ENCODE peak calls at places on chromosomes 4 and X, in six cellular contexts. One of them, this sample, is unnamed.

GRCh38 chrX:46200423-46200822 is 344.8 kb downstream of the ZNF674 start:
- DNase-seq in tibial artery: no peak
- DNase-seq in AG04449: no peak
- DNase-seq in dorsolateral prefrontal cortex: no peak
- DNase-seq in endodermal cell: no peak
- DNase-seq in neural crest cell: no peak
- DNase-seq in this sample: no peak

GRCh38 chr4:164536829-164537228 is 217.1 kb upstream of the SMIM31 start:
- DNase-seq in dorsolateral prefrontal cortex: no peak
- DNase-seq in neural crest cell: no peak
- DNase-seq in endodermal cell: no peak
- DNase-seq in AG04449: no peak
- DNase-seq in tibial artery: peak
- DNase-seq in this sample: no peak

GRCh38 chrX:70030242-70030823 is 19.4 kb downstream of the AWAT2 start:
- DNase-seq in AG04449: no peak
- DNase-seq in dorsolateral prefrontal cortex: peak
- DNase-seq in tibial artery: no peak
- DNase-seq in endodermal cell: peak
- DNase-seq in neural crest cell: peak
- DNase-seq in this sample: peak

GRCh38 chrX:143580266-143580665 is 55.6 kb downstream of the SLITRK4 start:
- DNase-seq in tibial artery: no peak
- DNase-seq in neural crest cell: no peak
- DNase-seq in dorsolateral prefrontal cortex: no peak
- DNase-seq in AG04449: no peak
- DNase-seq in endodermal cell: no peak
- DNase-seq in this sample: peak

GRCh38 chr4:80538276-80538926 is 202.9 kb downstream of the CFAP299 start:
- DNase-seq in dorsolateral prefrontal cortex: no peak
- DNase-seq in tibial artery: no peak
- DNase-seq in endodermal cell: no peak
- DNase-seq in neural crest cell: no peak
- DNase-seq in AG04449: no peak
- DNase-seq in this sample: no peak

GRCh38 chrX:30570505-30570904 is 7.1 kb downstream of the TASL start:
- DNase-seq in dorsolateral prefrontal cortex: no peak
- DNase-seq in tibial artery: no peak
- DNase-seq in endodermal cell: no peak
- DNase-seq in AG04449: no peak
- DNase-seq in neural crest cell: no peak
- DNase-seq in this sample: no peak

GRCh38 chr4:174713821-174714220 is 115.2 kb downstream of the GLRA3 start:
- DNase-seq in neural crest cell: no peak
- DNase-seq in tibial artery: no peak
- DNase-seq in AG04449: no peak
- DNase-seq in dorsolateral prefrontal cortex: no peak
- DNase-seq in endodermal cell: no peak
- DNase-seq in this sample: no peak

GRCh38 chr4:82753238-82753637 is 45.4 kb downstream of the SCD5 start:
- DNase-seq in neural crest cell: no peak
- DNase-seq in endodermal cell: peak
- DNase-seq in tibial artery: no peak
- DNase-seq in dorsolateral prefrontal cortex: no peak
- DNase-seq in AG04449: no peak
- DNase-seq in this sample: no peak

GRCh38 chrX:39889704-39890103 is 208.1 kb downstream of the BCOR start:
- DNase-seq in AG04449: no peak
- DNase-seq in tibial artery: no peak
- DNase-seq in endodermal cell: no peak
- DNase-seq in dorsolateral prefrontal cortex: no peak
- DNase-seq in neural crest cell: no peak
- DNase-seq in this sample: no peak

GRCh38 chrX:7062912-7063311 is 84.6 kb upstream of the STS start:
- DNase-seq in dorsolateral prefrontal cortex: no peak
- DNase-seq in AG04449: no peak
- DNase-seq in tibial artery: no peak
- DNase-seq in endodermal cell: no peak
- DNase-seq in neural crest cell: no peak
- DNase-seq in this sample: no peak

GRCh38 chr4:99734583-99735322 is 77.1 kb upstream of the C4orf54 start:
- DNase-seq in AG04449: no peak
- DNase-seq in tibial artery: no peak
- DNase-seq in endodermal cell: no peak
- DNase-seq in neural crest cell: no peak
- DNase-seq in dorsolateral prefrontal cortex: no peak
- DNase-seq in this sample: no peak

GRCh38 chrX:1224954-1225353 is 12.5 kb upstream of the CRLF2 start:
- DNase-seq in tibial artery: no peak
- DNase-seq in endodermal cell: peak
- DNase-seq in AG04449: no peak
- DNase-seq in dorsolateral prefrontal cortex: no peak
- DNase-seq in neural crest cell: no peak
- DNase-seq in this sample: no peak

GRCh38 chrX:114800719-114801118 is 216.7 kb downstream of the IL13RA2 start:
- DNase-seq in endodermal cell: no peak
- DNase-seq in dorsolateral prefrontal cortex: no peak
- DNase-seq in AG04449: no peak
- DNase-seq in neural crest cell: no peak
- DNase-seq in tibial artery: peak
- DNase-seq in this sample: no peak

GRCh38 chr4:141118381-141118780 is 14.9 kb downstream of the RNF150 start:
- DNase-seq in dorsolateral prefrontal cortex: no peak
- DNase-seq in AG04449: no peak
- DNase-seq in tibial artery: no peak
- DNase-seq in neural crest cell: no peak
- DNase-seq in endodermal cell: no peak
- DNase-seq in this sample: no peak

GRCh38 chr4:22099896-22100295 is 151.3 kb upstream of the KCNIP4 start:
- DNase-seq in AG04449: no peak
- DNase-seq in neural crest cell: no peak
- DNase-seq in dorsolateral prefrontal cortex: no peak
- DNase-seq in endodermal cell: no peak
- DNase-seq in tibial artery: no peak
- DNase-seq in this sample: no peak

DNA sequence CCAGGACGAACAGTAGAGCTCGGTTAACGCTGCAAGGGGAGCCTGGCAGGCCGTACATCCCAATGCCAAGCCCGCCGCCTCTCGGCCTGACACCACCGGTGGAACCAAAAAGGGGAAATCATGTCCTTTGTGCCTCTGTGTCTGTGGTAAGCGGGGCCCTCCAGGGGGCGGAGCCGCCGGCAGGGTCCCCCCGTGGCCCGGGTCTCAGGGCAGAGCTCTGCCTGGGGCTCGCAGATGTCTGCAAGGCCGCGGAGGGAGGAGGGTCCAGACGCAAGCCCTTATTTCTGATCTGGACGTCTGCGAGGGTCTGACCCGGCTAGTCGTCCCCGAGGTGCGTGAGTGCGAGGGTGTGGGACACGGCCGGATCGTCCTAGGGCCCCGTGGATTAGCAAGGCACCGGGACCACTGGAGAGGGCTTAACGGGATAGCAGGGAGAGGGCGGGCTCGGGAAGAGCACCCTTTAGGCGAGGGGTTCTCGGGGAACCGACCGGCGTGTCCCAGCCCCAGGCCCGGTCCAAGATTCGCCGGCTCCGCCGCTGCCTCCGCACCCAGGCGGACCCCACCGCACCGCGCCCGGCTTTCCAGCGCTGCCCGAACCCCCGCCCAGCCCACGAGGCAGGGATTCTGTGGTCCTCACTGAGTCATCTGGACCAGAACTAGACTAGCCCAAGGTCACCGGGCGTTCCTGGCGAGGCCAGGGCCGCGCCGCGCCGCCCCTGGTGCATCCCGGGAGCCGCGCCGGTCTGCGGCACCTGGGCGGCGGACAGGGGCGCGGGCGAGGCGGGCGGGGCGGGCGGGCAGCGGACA is 858 bp upstream of the FAM193A start:
- DNase-seq in endodermal cell: peak
- DNase-seq in tibial artery: peak
- DNase-seq in neural crest cell: peak
- DNase-seq in AG04449: no peak
- DNase-seq in dorsolateral prefrontal cortex: peak
- DNase-seq in this sample: peak
- TF ChIP-seq CTCF in endodermal cell: peak
- TF ChIP-seq CTCF in tibial artery: no peak
- TF ChIP-seq CTCF in neural crest cell: peak
- TF ChIP-seq CTCF in AG04449: no peak
- TF ChIP-seq CTCF in dorsolateral prefrontal cortex: peak
- TF ChIP-seq CTCF in this sample: no peak

DNA sequence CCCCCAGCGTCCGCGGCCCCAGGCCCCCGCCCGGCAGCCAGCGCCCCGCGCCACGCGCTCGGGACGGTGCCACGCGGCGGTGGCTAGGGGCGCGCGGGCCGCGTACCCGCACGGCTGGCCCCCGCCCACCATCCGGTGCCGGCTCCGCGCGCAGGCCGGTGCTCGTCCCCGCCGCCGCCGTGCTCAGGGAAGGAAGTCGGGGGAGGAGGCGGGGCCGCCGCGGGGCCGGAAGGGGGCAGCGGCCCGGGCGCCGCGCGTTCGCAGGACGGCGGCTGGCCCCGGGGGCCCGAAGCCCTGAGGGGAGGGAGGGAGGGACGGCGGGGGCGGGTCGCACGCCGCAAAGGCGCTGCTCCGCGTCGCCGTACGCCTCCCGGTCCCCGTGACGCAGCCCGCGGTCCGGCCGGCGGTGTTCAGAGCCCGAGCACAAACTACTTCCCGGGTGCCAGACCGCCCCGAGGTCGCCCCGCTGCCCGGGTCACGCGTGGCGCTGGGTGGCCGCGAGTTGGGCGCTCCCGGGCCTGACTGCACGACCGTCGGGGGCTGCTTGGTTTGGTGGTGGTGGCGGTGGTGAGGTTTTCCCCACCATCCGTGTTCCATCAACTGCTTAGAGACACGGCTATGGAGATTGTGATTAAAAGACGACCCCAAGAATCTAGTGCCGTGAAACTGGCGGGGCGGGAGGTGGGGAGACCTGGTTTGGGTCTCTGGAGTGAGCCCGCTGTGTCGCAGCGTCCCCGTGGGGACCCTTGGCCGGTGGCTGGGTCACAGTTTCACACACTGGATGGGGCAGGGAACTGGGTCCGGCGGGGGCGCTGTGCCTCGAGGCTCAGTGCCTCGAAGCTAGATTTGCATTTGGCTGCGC is at the start of gene DCTD:
- DNase-seq in tibial artery: peak
- DNase-seq in AG04449: no peak
- DNase-seq in dorsolateral prefrontal cortex: peak
- DNase-seq in neural crest cell: peak
- DNase-seq in endodermal cell: peak
- DNase-seq in this sample: peak
- TF ChIP-seq CTCF in tibial artery: peak
- TF ChIP-seq CTCF in AG04449: peak
- TF ChIP-seq CTCF in dorsolateral prefrontal cortex: peak
- TF ChIP-seq CTCF in neural crest cell: peak
- TF ChIP-seq CTCF in endodermal cell: peak
- TF ChIP-seq CTCF in this sample: no peak

GRCh38 chr4:70705856-70706461 is 15.8 kb upstream of the RUFY3 start:
- DNase-seq in dorsolateral prefrontal cortex: no peak
- DNase-seq in tibial artery: no peak
- DNase-seq in neural crest cell: no peak
- DNase-seq in AG04449: no peak
- DNase-seq in endodermal cell: no peak
- DNase-seq in this sample: no peak

GRCh38 chr4:70703695-70704332 is 15.5 kb downstream of the UTP3 start:
- DNase-seq in AG04449: no peak
- DNase-seq in endodermal cell: no peak
- DNase-seq in neural crest cell: no peak
- DNase-seq in tibial artery: no peak
- DNase-seq in dorsolateral prefrontal cortex: no peak
- DNase-seq in this sample: no peak

GRCh38 chr4:70706516-70706915 is 15.2 kb upstream of the RUFY3 start:
- DNase-seq in tibial artery: no peak
- DNase-seq in endodermal cell: no peak
- DNase-seq in neural crest cell: no peak
- DNase-seq in AG04449: no peak
- DNase-seq in dorsolateral prefrontal cortex: no peak
- DNase-seq in this sample: no peak

GRCh38 chr4:70705146-70705855 is 16.5 kb upstream of the RUFY3 start:
- DNase-seq in endodermal cell: peak
- DNase-seq in AG04449: no peak
- DNase-seq in dorsolateral prefrontal cortex: peak
- DNase-seq in neural crest cell: peak
- DNase-seq in tibial artery: peak
- DNase-seq in this sample: peak

DNA sequence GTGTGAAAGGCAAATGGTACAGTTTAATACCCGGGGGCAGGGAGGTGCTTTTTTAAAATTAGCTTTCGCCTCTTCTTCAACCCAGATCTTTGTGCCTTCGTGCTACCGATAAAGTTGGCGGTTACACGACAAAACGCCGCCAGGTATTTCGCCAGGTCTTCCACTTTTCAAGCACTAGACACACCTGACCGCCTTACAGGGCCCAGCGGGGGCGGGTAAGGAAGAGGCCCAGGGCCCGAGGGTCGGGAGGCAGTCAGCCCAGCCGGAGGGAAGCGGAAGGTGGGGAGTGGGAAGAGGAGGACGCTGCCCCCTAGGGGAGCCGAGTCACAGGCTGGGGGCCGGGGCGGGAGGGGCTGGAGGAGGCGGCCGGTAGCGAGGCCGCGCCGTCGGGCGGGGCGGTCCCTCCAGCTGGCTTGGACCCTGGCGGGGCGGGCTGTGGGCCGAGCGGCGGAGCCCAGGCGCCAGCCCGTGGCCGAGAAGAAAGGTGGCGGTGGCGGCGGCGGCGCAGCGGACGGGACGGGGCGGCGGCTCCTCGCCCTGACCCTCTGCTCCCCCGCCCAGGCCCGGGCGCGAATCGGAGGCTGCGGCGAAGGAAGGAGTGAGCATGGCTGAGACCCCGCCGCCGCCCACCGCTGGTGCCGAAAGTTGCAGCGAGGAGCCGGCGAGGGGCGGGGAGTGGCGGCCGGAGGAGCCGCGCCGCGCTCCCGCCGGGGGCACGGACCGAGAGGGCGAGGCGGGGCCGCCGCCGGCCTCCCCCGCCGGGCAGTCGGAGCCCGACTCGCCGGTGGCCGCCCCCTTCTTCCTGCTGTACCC is 16.2 kb downstream of the UTP3 start:
- DNase-seq in endodermal cell: peak
- DNase-seq in neural crest cell: peak
- DNase-seq in AG04449: no peak
- DNase-seq in dorsolateral prefrontal cortex: peak
- DNase-seq in tibial artery: peak
- DNase-seq in this sample: peak
- TF ChIP-seq CTCF in endodermal cell: peak
- TF ChIP-seq CTCF in neural crest cell: peak
- TF ChIP-seq CTCF in AG04449: peak
- TF ChIP-seq CTCF in dorsolateral prefrontal cortex: peak
- TF ChIP-seq CTCF in tibial artery: peak
- TF ChIP-seq CTCF in this sample: peak

DNA sequence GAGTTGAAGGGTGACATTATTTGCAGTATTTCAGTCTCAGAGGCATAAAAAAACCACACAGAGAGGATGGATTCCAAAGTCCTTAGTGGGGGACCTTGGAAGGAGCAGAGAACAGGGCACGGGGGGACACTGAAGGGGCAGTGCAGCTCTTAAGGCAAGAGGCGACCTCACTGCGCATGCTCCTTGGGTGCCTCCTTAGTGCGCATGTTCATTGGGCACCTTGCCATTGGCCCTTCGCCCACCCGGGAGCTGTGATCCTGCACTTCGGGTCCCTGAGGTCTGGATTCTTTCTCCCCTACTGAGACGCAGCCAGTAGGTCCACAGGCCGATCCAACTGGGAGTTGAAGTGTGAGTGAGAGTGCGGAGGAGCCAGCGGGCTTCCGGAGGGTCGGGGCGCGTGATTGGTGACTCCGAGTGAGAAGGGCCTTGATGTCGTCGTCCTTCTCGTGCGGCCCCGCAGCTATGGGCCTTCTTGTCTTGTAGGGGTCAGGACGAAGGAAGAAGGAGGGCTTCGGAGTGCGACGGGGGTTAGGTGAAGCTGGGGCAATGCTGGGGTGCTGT is at the start of gene XAGE5:
- DNase-seq in endodermal cell: no peak
- DNase-seq in tibial artery: no peak
- DNase-seq in AG04449: no peak
- DNase-seq in neural crest cell: no peak
- DNase-seq in dorsolateral prefrontal cortex: no peak
- DNase-seq in this sample: no peak
- TF ChIP-seq CTCF in endodermal cell: no peak
- TF ChIP-seq CTCF in tibial artery: no peak
- TF ChIP-seq CTCF in AG04449: no peak
- TF ChIP-seq CTCF in neural crest cell: no peak
- TF ChIP-seq CTCF in dorsolateral prefrontal cortex: no peak
- TF ChIP-seq CTCF in this sample: no peak